ENCODE peak calls at places on chromosome 2, in nine cellular contexts. One of them, this sample, is unnamed.

GRCh38 chr2:239186516-239186915 is 214.3 kb downstream of the HDAC4 start:
- DNase-seq in left ventricle myocardium inferior: peak
- DNase-seq in LNCaP clone FGC: no peak
- DNase-seq in SK-N-SH: no peak
- DNase-seq in BJ: no peak
- DNase-seq in fibroblast of lung: no peak
- DNase-seq in cardiac muscle cell: no peak
- DNase-seq in neural progenitor cell: no peak
- DNase-seq in psoas muscle: no peak
- DNase-seq in this sample: no peak

GRCh38 chr2:63834401-63834800 is 7.3 kb upstream of the UGP2 start:
- DNase-seq in left ventricle myocardium inferior: no peak
- DNase-seq in LNCaP clone FGC: no peak
- DNase-seq in SK-N-SH: peak
- DNase-seq in BJ: no peak
- DNase-seq in fibroblast of lung: no peak
- DNase-seq in cardiac muscle cell: no peak
- DNase-seq in neural progenitor cell: no peak
- DNase-seq in psoas muscle: no peak
- DNase-seq in this sample: no peak

GRCh38 chr2:146602383-146602782 is 1242.4 kb upstream of the ACVR2A start:
- DNase-seq in left ventricle myocardium inferior: no peak
- DNase-seq in LNCaP clone FGC: no peak
- DNase-seq in SK-N-SH: no peak
- DNase-seq in BJ: no peak
- DNase-seq in fibroblast of lung: peak
- DNase-seq in cardiac muscle cell: peak
- DNase-seq in neural progenitor cell: no peak
- DNase-seq in psoas muscle: no peak
- DNase-seq in this sample: no peak

GRCh38 chr2:187618813-187619212 is 64.6 kb upstream of the TFPI start:
- DNase-seq in left ventricle myocardium inferior: no peak
- DNase-seq in LNCaP clone FGC: no peak
- DNase-seq in SK-N-SH: no peak
- DNase-seq in BJ: no peak
- DNase-seq in fibroblast of lung: peak
- DNase-seq in cardiac muscle cell: no peak
- DNase-seq in neural progenitor cell: peak
- DNase-seq in psoas muscle: no peak
- DNase-seq in this sample: peak

GRCh38 chr2:224041554-224041953 is 2.5 kb upstream of the SERPINE2 start:
- DNase-seq in left ventricle myocardium inferior: no peak
- DNase-seq in LNCaP clone FGC: no peak
- DNase-seq in SK-N-SH: no peak
- DNase-seq in BJ: no peak
- DNase-seq in fibroblast of lung: no peak
- DNase-seq in cardiac muscle cell: no peak
- DNase-seq in neural progenitor cell: no peak
- DNase-seq in psoas muscle: no peak
- DNase-seq in this sample: no peak

GRCh38 chr2:49351531-49351930 is 197.2 kb upstream of the FSHR start:
- DNase-seq in left ventricle myocardium inferior: no peak
- DNase-seq in LNCaP clone FGC: no peak
- DNase-seq in SK-N-SH: no peak
- DNase-seq in BJ: no peak
- DNase-seq in fibroblast of lung: no peak
- DNase-seq in cardiac muscle cell: no peak
- DNase-seq in neural progenitor cell: no peak
- DNase-seq in psoas muscle: no peak
- DNase-seq in this sample: no peak

GRCh38 chr2:9982248-9982647 is 30.8 kb downstream of the GRHL1 start:
- DNase-seq in left ventricle myocardium inferior: no peak
- DNase-seq in LNCaP clone FGC: no peak
- DNase-seq in SK-N-SH: no peak
- DNase-seq in BJ: peak
- DNase-seq in fibroblast of lung: peak
- DNase-seq in cardiac muscle cell: no peak
- DNase-seq in neural progenitor cell: no peak
- DNase-seq in psoas muscle: no peak
- DNase-seq in this sample: peak

GRCh38 chr2:182625814-182626213 is 90.2 kb upstream of the DNAJC10 start:
- DNase-seq in left ventricle myocardium inferior: no peak
- DNase-seq in LNCaP clone FGC: no peak
- DNase-seq in SK-N-SH: no peak
- DNase-seq in BJ: no peak
- DNase-seq in fibroblast of lung: no peak
- DNase-seq in cardiac muscle cell: no peak
- DNase-seq in neural progenitor cell: no peak
- DNase-seq in psoas muscle: no peak
- DNase-seq in this sample: no peak

GRCh38 chr2:134919360-134920210 is 963 bp downstream of the CCNT2 start:
- DNase-seq in left ventricle myocardium inferior: peak
- DNase-seq in LNCaP clone FGC: no peak
- DNase-seq in SK-N-SH: peak
- DNase-seq in BJ: no peak
- DNase-seq in fibroblast of lung: peak
- DNase-seq in cardiac muscle cell: peak
- DNase-seq in neural progenitor cell: no peak
- DNase-seq in psoas muscle: no peak
- DNase-seq in this sample: no peak

GRCh38 chr2:134912406-134912805 is 6.2 kb upstream of the CCNT2 start:
- DNase-seq in left ventricle myocardium inferior: no peak
- DNase-seq in LNCaP clone FGC: no peak
- DNase-seq in SK-N-SH: no peak
- DNase-seq in BJ: no peak
- DNase-seq in fibroblast of lung: peak
- DNase-seq in cardiac muscle cell: no peak
- DNase-seq in neural progenitor cell: no peak
- DNase-seq in psoas muscle: no peak
- DNase-seq in this sample: no peak

GRCh38 chr2:134917219-134917957 is 1.2 kb upstream of the CCNT2 start:
- DNase-seq in left ventricle myocardium inferior: peak
- DNase-seq in LNCaP clone FGC: no peak
- DNase-seq in SK-N-SH: no peak
- DNase-seq in BJ: no peak
- DNase-seq in fibroblast of lung: no peak
- DNase-seq in cardiac muscle cell: no peak
- DNase-seq in neural progenitor cell: peak
- DNase-seq in psoas muscle: peak
- DNase-seq in this sample: no peak

GRCh38 chr2:134918518-134919359 is at the start of gene CCNT2:
- DNase-seq in left ventricle myocardium inferior: peak
- DNase-seq in LNCaP clone FGC: peak
- DNase-seq in SK-N-SH: peak
- DNase-seq in BJ: peak
- DNase-seq in fibroblast of lung: peak
- DNase-seq in cardiac muscle cell: peak
- DNase-seq in neural progenitor cell: peak
- DNase-seq in psoas muscle: peak
- DNase-seq in this sample: peak

GRCh38 chr2:134917958-134918517 is 584 bp upstream of the CCNT2 start:
- DNase-seq in left ventricle myocardium inferior: no peak
- DNase-seq in LNCaP clone FGC: peak
- DNase-seq in SK-N-SH: no peak
- DNase-seq in BJ: peak
- DNase-seq in fibroblast of lung: no peak
- DNase-seq in cardiac muscle cell: no peak
- DNase-seq in neural progenitor cell: no peak
- DNase-seq in psoas muscle: peak
- DNase-seq in this sample: no peak
- TF ChIP-seq CTCF in left ventricle myocardium inferior: peak
- TF ChIP-seq CTCF in LNCaP clone FGC: peak
- TF ChIP-seq CTCF in SK-N-SH: peak
- TF ChIP-seq CTCF in BJ: peak
- TF ChIP-seq CTCF in fibroblast of lung: peak
- TF ChIP-seq CTCF in cardiac muscle cell: peak
- TF ChIP-seq CTCF in neural progenitor cell: peak
- TF ChIP-seq CTCF in psoas muscle: peak
- TF ChIP-seq CTCF in this sample: peak

DNA sequence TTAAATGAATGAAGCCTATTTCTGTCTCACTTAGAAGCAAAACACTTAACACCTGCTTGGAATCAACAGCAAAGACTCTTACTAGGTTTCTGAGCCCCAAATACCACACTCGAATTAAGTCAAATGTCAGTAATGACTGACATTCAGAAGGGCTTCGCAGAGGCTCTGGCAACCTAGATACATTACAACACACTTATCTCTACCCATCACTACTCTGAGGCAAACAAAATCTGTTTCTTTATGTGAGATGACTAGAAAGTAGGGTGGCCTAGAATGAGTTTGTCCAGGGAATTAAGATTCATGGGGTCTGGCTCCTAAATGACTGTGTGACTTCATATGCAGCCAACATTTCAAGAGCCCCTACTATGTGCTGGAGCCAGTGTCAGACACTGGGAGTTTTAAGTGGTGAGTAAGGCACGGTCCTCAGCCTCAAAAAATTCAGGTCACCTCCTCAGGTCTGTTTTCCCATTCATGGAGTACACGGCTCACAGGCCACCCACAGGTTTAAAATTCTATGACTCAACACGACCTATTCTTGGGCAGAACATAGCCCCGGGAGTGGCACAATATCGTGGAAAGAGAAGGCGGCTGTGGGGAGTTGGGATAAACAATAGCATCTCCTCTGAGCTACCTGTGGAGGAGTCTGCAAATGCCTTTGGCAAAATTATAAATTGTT is 150.3 kb upstream of the ZFP36L2 start:
- DNase-seq in left ventricle myocardium inferior: no peak
- DNase-seq in LNCaP clone FGC: no peak
- DNase-seq in SK-N-SH: no peak
- DNase-seq in BJ: no peak
- DNase-seq in fibroblast of lung: no peak
- DNase-seq in cardiac muscle cell: no peak
- DNase-seq in neural progenitor cell: no peak
- DNase-seq in psoas muscle: no peak
- DNase-seq in this sample: no peak
- H3K4me3 ChIP-seq in left ventricle myocardium inferior: no peak
- H3K4me3 ChIP-seq in LNCaP clone FGC: no peak
- H3K4me3 ChIP-seq in SK-N-SH: no peak
- H3K4me3 ChIP-seq in BJ: no peak
- H3K4me3 ChIP-seq in fibroblast of lung: no peak
- H3K4me3 ChIP-seq in cardiac muscle cell: no peak
- H3K4me3 ChIP-seq in neural progenitor cell: no peak
- H3K4me3 ChIP-seq in psoas muscle: no peak
- H3K4me3 ChIP-seq in this sample: no peak

GRCh38 chr2:121731366-121731765 is 5.3 kb downstream of the NIFK start:
- DNase-seq in left ventricle myocardium inferior: no peak
- DNase-seq in LNCaP clone FGC: no peak
- DNase-seq in SK-N-SH: no peak
- DNase-seq in BJ: no peak
- DNase-seq in fibroblast of lung: no peak
- DNase-seq in cardiac muscle cell: no peak
- DNase-seq in neural progenitor cell: no peak
- DNase-seq in psoas muscle: no peak
- DNase-seq in this sample: no peak

GRCh38 chr2:121736462-121737336 is at the start of gene NIFK:
- DNase-seq in left ventricle myocardium inferior: peak
- DNase-seq in LNCaP clone FGC: peak
- DNase-seq in SK-N-SH: peak
- DNase-seq in BJ: peak
- DNase-seq in fibroblast of lung: peak
- DNase-seq in cardiac muscle cell: peak
- DNase-seq in neural progenitor cell: peak
- DNase-seq in psoas muscle: peak
- DNase-seq in this sample: peak

GRCh38 chr2:121736140-121736461 is 574 bp downstream of the NIFK start:
- DNase-seq in left ventricle myocardium inferior: no peak
- DNase-seq in LNCaP clone FGC: no peak
- DNase-seq in SK-N-SH: no peak
- DNase-seq in BJ: no peak
- DNase-seq in fibroblast of lung: no peak
- DNase-seq in cardiac muscle cell: no peak
- DNase-seq in neural progenitor cell: no peak
- DNase-seq in psoas muscle: no peak
- DNase-seq in this sample: no peak

GRCh38 chr2:121740973-121741372 is 4.3 kb upstream of the NIFK start:
- DNase-seq in left ventricle myocardium inferior: no peak
- DNase-seq in LNCaP clone FGC: no peak
- DNase-seq in SK-N-SH: no peak
- DNase-seq in BJ: no peak
- DNase-seq in fibroblast of lung: no peak
- DNase-seq in cardiac muscle cell: no peak
- DNase-seq in neural progenitor cell: no peak
- DNase-seq in psoas muscle: no peak
- DNase-seq in this sample: no peak

GRCh38 chr2:121735520-121736074 is 1.1 kb downstream of the NIFK start:
- DNase-seq in left ventricle myocardium inferior: no peak
- DNase-seq in LNCaP clone FGC: peak
- DNase-seq in SK-N-SH: peak
- DNase-seq in BJ: no peak
- DNase-seq in fibroblast of lung: no peak
- DNase-seq in cardiac muscle cell: no peak
- DNase-seq in neural progenitor cell: no peak
- DNase-seq in psoas muscle: no peak
- DNase-seq in this sample: no peak
- TF ChIP-seq CTCF in left ventricle myocardium inferior: no peak
- TF ChIP-seq CTCF in LNCaP clone FGC: peak
- TF ChIP-seq CTCF in SK-N-SH: peak
- TF ChIP-seq CTCF in BJ: no peak
- TF ChIP-seq CTCF in fibroblast of lung: no peak
- TF ChIP-seq CTCF in cardiac muscle cell: no peak
- TF ChIP-seq CTCF in neural progenitor cell: no peak
- TF ChIP-seq CTCF in psoas muscle: no peak
- TF ChIP-seq CTCF in this sample: no peak

GRCh38 chr2:200525551-200525881 is 491 bp upstream of the SGO2 start:
- DNase-seq in left ventricle myocardium inferior: no peak
- DNase-seq in LNCaP clone FGC: no peak
- DNase-seq in SK-N-SH: no peak
- DNase-seq in BJ: no peak
- DNase-seq in fibroblast of lung: no peak
- DNase-seq in cardiac muscle cell: no peak
- DNase-seq in neural progenitor cell: no peak
- DNase-seq in psoas muscle: no peak
- DNase-seq in this sample: no peak

GRCh38 chr2:200523158-200523557 is 2.8 kb upstream of the SGO2 start:
- DNase-seq in left ventricle myocardium inferior: no peak
- DNase-seq in LNCaP clone FGC: no peak
- DNase-seq in SK-N-SH: no peak
- DNase-seq in BJ: no peak
- DNase-seq in fibroblast of lung: no peak
- DNase-seq in cardiac muscle cell: no peak
- DNase-seq in neural progenitor cell: no peak
- DNase-seq in psoas muscle: no peak
- DNase-seq in this sample: no peak

GRCh38 chr2:200523604-200524003 is 2.4 kb upstream of the SGO2 start:
- DNase-seq in left ventricle myocardium inferior: no peak
- DNase-seq in LNCaP clone FGC: no peak
- DNase-seq in SK-N-SH: no peak
- DNase-seq in BJ: no peak
- DNase-seq in fibroblast of lung: no peak
- DNase-seq in cardiac muscle cell: no peak
- DNase-seq in neural progenitor cell: no peak
- DNase-seq in psoas muscle: no peak
- DNase-seq in this sample: no peak

GRCh38 chr2:200525882-200526651 is at the start of gene SGO2:
- DNase-seq in left ventricle myocardium inferior: peak
- DNase-seq in LNCaP clone FGC: peak
- DNase-seq in SK-N-SH: peak
- DNase-seq in BJ: peak
- DNase-seq in fibroblast of lung: peak
- DNase-seq in cardiac muscle cell: peak
- DNase-seq in neural progenitor cell: peak
- DNase-seq in psoas muscle: peak
- DNase-seq in this sample: peak

DNA sequence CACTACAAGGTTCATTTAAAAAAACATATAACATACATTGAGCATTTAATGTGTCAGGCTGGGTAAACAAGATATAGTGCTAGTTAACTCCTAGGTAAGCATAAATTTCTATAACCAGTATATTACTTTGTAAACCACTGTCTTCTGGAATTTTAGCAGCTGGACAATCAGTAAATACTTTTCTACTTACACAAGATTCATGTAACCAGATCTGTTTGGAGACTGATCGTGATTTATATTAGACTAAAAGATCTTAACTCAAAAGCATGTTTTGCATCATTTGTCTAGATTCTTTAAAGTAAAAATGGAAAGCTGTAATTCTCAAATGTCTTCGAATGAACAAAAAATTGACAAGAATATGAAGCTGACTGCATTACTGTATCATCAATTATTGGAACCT is 941 bp upstream of the SGO2 start:
- DNase-seq in left ventricle myocardium inferior: no peak
- DNase-seq in LNCaP clone FGC: no peak
- DNase-seq in SK-N-SH: no peak
- DNase-seq in BJ: no peak
- DNase-seq in fibroblast of lung: no peak
- DNase-seq in cardiac muscle cell: no peak
- DNase-seq in neural progenitor cell: no peak
- DNase-seq in psoas muscle: no peak
- DNase-seq in this sample: no peak
- H3K4me3 ChIP-seq in left ventricle myocardium inferior: peak
- H3K4me3 ChIP-seq in LNCaP clone FGC: no peak
- H3K4me3 ChIP-seq in SK-N-SH: no peak
- H3K4me3 ChIP-seq in BJ: no peak
- H3K4me3 ChIP-seq in fibroblast of lung: peak
- H3K4me3 ChIP-seq in cardiac muscle cell: no peak
- H3K4me3 ChIP-seq in neural progenitor cell: no peak
- H3K4me3 ChIP-seq in psoas muscle: peak
- H3K4me3 ChIP-seq in this sample: no peak